ENCODE peak calls at places on chromosomes 1 and 21, in six cellular contexts. P is H1, N is neuronal stem cell, A is IMR-90, Z is mesenchymal stem cell, F is H9. X is an unnamed sample.

GRCh38 chr1:70528591-70529333 is 117.7 kb downstream of the CTH start:
- DNase-seq in P (no peak), N (peak), A (peak), Z (peak), F (peak), X (no peak)

GRCh38 chr1:41925712-41926111 is 7.0 kb upstream of the HIVEP3 start:
- DNase-seq in P (no peak), N (no peak), A (peak), Z (peak), F (no peak), X (no peak)

GRCh38 chr1:15039017-15039648 is 114.4 kb upstream of the TMEM51 start:
- DNase-seq in P (no peak), N (no peak), A (no peak), Z (no peak), F (no peak), X (no peak)

GRCh38 chr1:170067253-170067819 is 7.2 kb downstream of the KIFAP3 start:
- DNase-seq in P (no peak), N (no peak), A (peak), Z (no peak), F (no peak), X (no peak)

GRCh38 chr1:153546796-153547559 is 1.4 kb upstream of the S100A4 start:
- DNase-seq in P (no peak), N (no peak), A (no peak), Z (no peak), F (peak), X (no peak)

GRCh38 chr1:9861371-9861770 is 37.6 kb upstream of the CLSTN1 start:
- DNase-seq in P (no peak), N (no peak), A (no peak), Z (no peak), F (peak), X (no peak)

GRCh38 chr1:32867151-32867550 is 3.6 kb downstream of the FNDC5 start:
- DNase-seq in P (no peak), N (no peak), A (no peak), Z (no peak), F (no peak), X (no peak)

GRCh38 chr1:44284184-44284583 is 70.9 kb downstream of the ERI3 start:
- DNase-seq in P (no peak), N (no peak), A (no peak), Z (no peak), F (no peak), X (no peak)

GRCh38 chr1:111334169-111334568 is 43.5 kb downstream of the CHIA start:
- DNase-seq in P (no peak), N (no peak), A (peak), Z (peak), F (peak), X (peak)

GRCh38 chr1:75170981-75171380 is 36.8 kb downstream of the LHX8 start:
- DNase-seq in P (no peak), N (no peak), A (no peak), Z (no peak), F (no peak), X (no peak)

GRCh38 chr1:241918879-241919278 is 38.7 kb upstream of the BECN2 start:
- DNase-seq in P (no peak), N (no peak), A (peak), Z (peak), F (no peak), X (peak)

GRCh38 chr1:185144233-185144632 is 12.5 kb downstream of the TRMT1L start:
- DNase-seq in P (no peak), N (no peak), A (peak), Z (no peak), F (no peak), X (peak)

GRCh38 chr1:179228783-179229213 is 679 bp downstream of the ABL2 start:
- DNase-seq in P (no peak), N (peak), A (peak), Z (peak), F (peak), X (no peak)

GRCh38 chr21:44419679-44420078 is 35.6 kb upstream of the LRRC3 start:
- DNase-seq in P (no peak), N (no peak), A (no peak), Z (no peak), F (no peak), X (no peak)

GRCh38 chr1:36675106-36675505 is 192.4 kb upstream of the CSF3R start:
- DNase-seq in P (no peak), N (no peak), A (no peak), Z (no peak), F (no peak), X (no peak)

GRCh38 chr1:37360011-37360410 is 114.4 kb upstream of the ZC3H12A start:
- DNase-seq in P (no peak), N (no peak), A (no peak), Z (no peak), F (no peak), X (no peak)

GRCh38 chr1:118973536-118974160 is 14.5 kb downstream of the TBX15 start:
- DNase-seq in P (no peak), N (no peak), A (no peak), Z (no peak), F (no peak), X (no peak)

GRCh38 chr1:207404849-207405525 is 49.1 kb upstream of the CR2 start:
- DNase-seq in P (no peak), N (peak), A (peak), Z (peak), F (no peak), X (no peak)

GRCh38 chr1:145785481-145785880 is 38.4 kb downstream of the RNF115 start:
- DNase-seq in P (no peak), N (no peak), A (peak), Z (peak), F (no peak), X (no peak)

GRCh38 chr1:37147397-37147831 is 113.1 kb upstream of the GRIK3 start:
- DNase-seq in P (no peak), N (no peak), A (no peak), Z (no peak), F (no peak), X (no peak)

GRCh38 chr1:241837901-241838300 is 10.1 kb upstream of the EXO1 start:
- DNase-seq in P (no peak), N (no peak), A (peak), Z (peak), F (no peak), X (peak)

GRCh38 chr1:108854226-108855019 is 2.5 kb downstream of the AKNAD1 start:
- DNase-seq in P (no peak), N (no peak), A (no peak), Z (no peak), F (no peak), X (no peak)

GRCh38 chr1:108851567-108851966 is 5.3 kb downstream of the AKNAD1 start:
- DNase-seq in P (no peak), N (no peak), A (no peak), Z (no peak), F (no peak), X (no peak)

GRCh38 chr1:108848802-108849201 is 8.1 kb downstream of the AKNAD1 start:
- DNase-seq in P (no peak), N (no peak), A (no peak), Z (no peak), F (no peak), X (no peak)

GRCh38 chr1:108852541-108852940 is 4.4 kb downstream of the AKNAD1 start:
- DNase-seq in P (no peak), N (no peak), A (no peak), Z (no peak), F (no peak), X (no peak)

DNA sequence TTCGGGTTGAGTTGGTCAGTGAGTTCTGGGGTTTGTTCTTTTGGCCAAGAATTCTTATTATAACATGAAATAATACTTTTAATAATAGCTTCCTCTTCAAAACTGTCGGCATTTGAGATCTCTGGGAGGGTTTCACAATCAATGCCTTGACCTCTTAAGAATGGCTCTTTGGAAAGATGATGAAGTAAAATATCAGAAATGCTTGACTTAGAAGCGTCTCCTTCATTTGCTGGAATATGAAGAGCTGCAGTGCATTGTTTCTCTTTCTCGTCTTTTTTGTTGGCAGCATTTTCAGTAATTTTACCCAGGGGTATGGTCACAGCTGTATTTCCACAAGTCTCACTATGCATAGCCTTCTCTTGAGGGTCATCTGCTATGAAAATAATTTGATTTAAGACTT is 4.8 kb downstream of the AKNAD1 start:
- DNase-seq in P (no peak), N (no peak), A (no peak), Z (no peak), F (no peak), X (no peak)
- H3K18ac ChIP-seq in P (no peak), N (no peak), A (no peak), Z (no peak), F (no peak), X (no peak)

GRCh38 chr1:220706921-220707559 is 16.9 kb downstream of the C1orf115 start:
- DNase-seq in P (no peak), N (no peak), A (no peak), Z (no peak), F (no peak), X (no peak)

GRCh38 chr1:220708929-220709801 is 19.0 kb downstream of the C1orf115 start:
- DNase-seq in P (no peak), N (no peak), A (no peak), Z (no peak), F (no peak), X (no peak)

GRCh38 chr1:220705782-220706181 is 15.6 kb downstream of the C1orf115 start:
- DNase-seq in P (no peak), N (no peak), A (no peak), Z (no peak), F (no peak), X (no peak)

GRCh38 chr1:220708244-220708643 is 18.1 kb downstream of the C1orf115 start:
- DNase-seq in P (no peak), N (no peak), A (no peak), Z (no peak), F (no peak), X (no peak)

GRCh38 chr1:220706480-220706879 is 16.3 kb downstream of the C1orf115 start:
- DNase-seq in P (no peak), N (no peak), A (no peak), Z (no peak), F (no peak), X (no peak)
- H3K27ac ChIP-seq in P (no peak), N (no peak), A (no peak), Z (no peak), F (no peak), X (no peak)

DNA sequence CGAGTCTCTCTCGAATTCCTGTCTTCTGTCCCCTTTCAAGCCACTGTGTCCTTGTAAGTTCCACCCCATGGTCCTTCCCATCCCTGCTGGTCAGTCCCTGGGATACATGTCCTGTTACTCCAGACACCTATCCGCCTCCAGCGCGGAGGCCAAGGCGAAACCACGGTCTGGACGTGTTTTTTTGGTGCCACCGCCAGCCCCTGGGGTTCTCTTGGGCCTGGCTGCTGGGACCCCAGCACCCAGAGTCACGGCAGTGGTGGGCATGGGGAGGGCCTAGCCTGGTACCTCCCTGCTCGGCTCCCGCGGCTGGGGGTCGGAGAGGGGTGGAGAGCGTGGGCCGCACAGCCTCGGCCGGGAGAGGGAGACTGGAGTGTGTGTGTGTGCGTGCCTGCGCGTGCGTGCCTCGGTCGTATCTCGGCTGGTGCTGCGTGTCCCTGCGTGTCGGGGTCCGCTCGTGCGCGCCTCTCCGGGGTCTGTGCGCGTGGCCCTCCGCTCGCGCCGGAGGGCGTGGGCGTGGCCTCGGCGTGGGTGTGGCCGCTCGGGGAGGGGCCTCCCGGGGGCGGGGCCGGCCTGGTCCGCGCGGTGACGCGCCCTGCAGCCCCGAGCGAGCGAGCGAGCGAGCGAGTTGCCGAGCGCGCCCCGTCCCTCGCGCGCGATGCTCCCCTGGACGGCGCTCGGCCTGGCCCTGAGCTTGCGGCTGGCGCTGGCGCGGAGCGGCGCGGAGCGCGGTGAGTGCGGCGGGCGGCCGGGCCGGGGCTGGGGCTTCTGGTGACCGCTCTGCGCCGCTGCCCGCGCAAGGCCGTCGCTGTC is at the start of gene VWA1:
- DNase-seq in P (no peak), N (no peak), A (peak), Z (peak), F (no peak), X (peak)
- H3K18ac ChIP-seq in P (peak), N (peak), A (peak), Z (peak), F (no peak), X (peak)

GRCh38 chr21:25997788-25998611 is 172.6 kb downstream of the APP start:
- DNase-seq in P (peak), N (peak), A (no peak), Z (no peak), F (peak), X (no peak)
- H3K27ac ChIP-seq in P (peak), N (no peak), A (no peak), Z (no peak), F (peak), X (no peak)

DNA sequence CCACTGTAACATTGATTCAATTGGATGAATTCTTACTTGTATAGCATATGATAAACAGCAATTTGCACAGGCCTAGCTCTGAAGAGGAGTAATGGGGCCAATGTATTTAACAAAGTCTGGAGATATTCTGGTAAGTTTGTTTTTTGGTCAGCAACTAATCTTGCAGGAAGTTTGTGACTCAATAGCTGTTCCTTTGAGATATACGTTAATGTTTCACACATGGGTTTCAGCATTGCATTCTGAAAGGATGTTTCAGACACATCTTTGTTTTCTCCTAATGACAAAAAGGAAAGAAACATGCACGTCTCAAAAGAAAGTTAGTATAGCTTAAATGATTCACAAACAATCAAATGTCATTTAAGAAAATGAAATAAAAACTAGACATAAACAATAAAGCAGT is 49.0 kb downstream of the LTN1 start:
- DNase-seq in P (no peak), N (no peak), A (peak), Z (peak), F (no peak), X (no peak)
- H3K18ac ChIP-seq in P (no peak), N (no peak), A (no peak), Z (no peak), F (no peak), X (no peak)

GRCh38 chr1:205241366-205242030 is 13.8 kb downstream of the TMCC2 start:
- DNase-seq in P (no peak), N (no peak), A (no peak), Z (no peak), F (no peak), X (no peak)

GRCh38 chr1:205246426-205247119 is 18.8 kb downstream of the TMCC2 start:
- DNase-seq in P (no peak), N (no peak), A (no peak), Z (no peak), F (no peak), X (no peak)

GRCh38 chr1:205243355-205244191 is 15.8 kb downstream of the TMCC2 start:
- DNase-seq in P (no peak), N (no peak), A (no peak), Z (no peak), F (no peak), X (no peak)

GRCh38 chr1:205245096-205245495 is 17.4 kb downstream of the TMCC2 start:
- DNase-seq in P (no peak), N (no peak), A (no peak), Z (no peak), F (no peak), X (no peak)

GRCh38 chr1:205244383-205244782 is 16.6 kb downstream of the TMCC2 start:
- DNase-seq in P (no peak), N (no peak), A (no peak), Z (no peak), F (no peak), X (no peak)
- H3K27ac ChIP-seq in P (no peak), N (no peak), A (no peak), Z (no peak), F (no peak), X (no peak)

DNA sequence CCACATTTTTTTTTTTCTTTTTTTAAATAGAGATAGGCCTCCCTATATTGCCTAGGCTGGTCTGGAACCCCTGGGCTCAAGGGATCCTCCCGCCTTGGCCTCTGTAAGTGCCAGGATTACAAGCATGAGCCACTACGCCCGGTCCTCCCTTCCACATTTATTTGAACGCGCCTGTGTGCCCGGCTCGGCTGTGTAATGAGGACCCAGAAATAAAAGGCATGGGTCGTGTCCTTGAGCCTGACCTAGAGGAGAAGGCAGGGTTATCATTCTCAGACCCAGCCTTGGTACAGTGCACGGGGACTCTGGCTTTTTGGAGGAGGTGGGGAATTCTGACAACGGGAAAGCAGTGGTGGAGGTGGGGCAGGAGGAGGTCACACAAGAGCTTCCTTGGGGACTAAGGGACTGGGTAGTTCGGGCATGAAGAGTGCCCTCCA is 841 bp downstream of the CENPF start:
- DNase-seq in P (no peak), N (no peak), A (no peak), Z (peak), F (no peak), X (no peak)
- H3K18ac ChIP-seq in P (no peak), N (peak), A (no peak), Z (no peak), F (peak), X (peak)

X was measured in trophoblast cell.